ENCODE peak calls at places on chromosomes 4 and X, in seven cellular contexts. O is OCI-LY7, X is cardiac muscle cell, W is fibroblast of lung, E is tibial nerve, Z is AG04449, H is epithelial cell of esophagus. R is an unnamed sample.

GRCh38 chr4:23484689-23485088 is 405.2 kb downstream of the PPARGC1A start:
- DNase-seq in E (no peak), O (no peak), W (peak), Z (no peak), X (peak), H (peak), R (no peak)

GRCh38 chr4:153294631-153295030 is 49.9 kb upstream of the MND1 start:
- DNase-seq in Z (no peak), H (peak), W (peak), E (no peak), X (no peak), O (no peak), R (no peak)

GRCh38 chr4:16897351-16897750 is 1.1 kb downstream of the LDB2 start:
- DNase-seq in E (no peak), O (no peak), Z (no peak), W (peak), H (no peak), X (peak), R (peak)

GRCh38 chr4:149896428-149896827 is 80.8 kb upstream of the IQCM start:
- DNase-seq in E (no peak), W (peak), X (peak), O (no peak), Z (no peak), H (peak), R (peak)

GRCh38 chrX:140933874-140934655 is 68.3 kb upstream of the SPANXB1 start:
- DNase-seq in W (no peak), O (no peak), Z (no peak), H (no peak), E (no peak), X (no peak), R (no peak)

GRCh38 chrX:37942170-37942569 is 64.2 kb upstream of the SYTL5 start:
- DNase-seq in Z (no peak), X (no peak), W (no peak), H (peak), E (no peak), O (no peak), R (no peak)

GRCh38 chr4:141652161-141652778 is 15.9 kb downstream of the IL15 start:
- DNase-seq in H (no peak), Z (peak), E (no peak), W (peak), X (peak), O (no peak), R (peak)

GRCh38 chr4:94548571-94548970 is 96.8 kb downstream of the PDLIM5 start:
- DNase-seq in H (peak), X (peak), E (no peak), O (no peak), Z (no peak), W (peak), R (peak)

GRCh38 chr4:67558493-67558892 is at the start of gene STAP1:
- DNase-seq in O (peak), X (no peak), W (no peak), H (no peak), Z (no peak), E (no peak), R (no peak)

GRCh38 chr4:124105212-124105611 is 607.3 kb downstream of the ANKRD50 start:
- DNase-seq in Z (no peak), E (no peak), X (peak), W (peak), O (no peak), H (peak), R (no peak)

GRCh38 chr4:38100474-38101255 is 140.5 kb downstream of the PTTG2 start:
- DNase-seq in Z (no peak), X (no peak), O (no peak), E (no peak), H (no peak), W (no peak), R (no peak)

GRCh38 chrX:72016881-72017783 is 106.5 kb downstream of the NHSL2 start:
- DNase-seq in W (no peak), Z (no peak), H (no peak), X (no peak), O (no peak), E (no peak), R (no peak)

GRCh38 chr4:74056114-74056857 is 17.8 kb upstream of the CXCL3 start:
- DNase-seq in O (no peak), X (peak), H (peak), Z (no peak), W (peak), E (no peak), R (peak)

GRCh38 chr4:164765096-164765495 is 11.2 kb downstream of the SMIM31 start:
- DNase-seq in H (no peak), X (no peak), E (no peak), Z (no peak), O (no peak), W (no peak), R (no peak)

GRCh38 chrX:72652132-72652531 is 62.0 kb downstream of the PHKA1 start:
- DNase-seq in W (no peak), H (no peak), E (no peak), O (no peak), X (no peak), Z (no peak), R (no peak)

GRCh38 chrX:22742174-22742573 is 257.6 kb upstream of the DDX53 start:
- DNase-seq in Z (peak), W (peak), X (peak), H (peak), O (no peak), E (no peak), R (peak)

GRCh38 chr4:103634236-103634635 is 85.5 kb downstream of the TACR3 start:
- DNase-seq in W (no peak), Z (no peak), X (no peak), E (no peak), O (no peak), H (peak), R (no peak)

GRCh38 chr4:88101165-88101564 is 57.3 kb downstream of the ABCG2 start:
- DNase-seq in O (no peak), H (no peak), W (no peak), Z (no peak), X (no peak), E (no peak), R (no peak)

GRCh38 chrX:47321386-47321785 is 49.0 kb upstream of the ZNF157 start:
- DNase-seq in X (peak), Z (no peak), E (peak), W (peak), O (no peak), H (peak), R (no peak)

GRCh38 chr4:25580633-25581467 is 74.8 kb upstream of the SLC34A2 start:
- DNase-seq in H (no peak), Z (no peak), E (no peak), X (no peak), O (no peak), W (no peak), R (no peak)

GRCh38 chrX:32448320-32448719 is 763.0 kb downstream of the DMD start:
- DNase-seq in E (no peak), H (no peak), O (peak), X (peak), W (no peak), Z (no peak), R (no peak)

GRCh38 chr4:1400861-1401408 is 5.3 kb downstream of the NKX1-1 start:
- DNase-seq in H (no peak), X (no peak), O (no peak), E (no peak), W (no peak), Z (no peak), R (no peak)

GRCh38 chr4:171016145-171016544 is 797.1 kb upstream of the GALNTL6 start:
- DNase-seq in E (no peak), O (no peak), H (no peak), W (no peak), Z (no peak), X (no peak), R (no peak)

GRCh38 chr4:69881173-69881773 is 21.3 kb upstream of the SULT1E1 start:
- DNase-seq in H (peak), E (no peak), O (peak), Z (no peak), W (peak), X (peak), R (no peak)

GRCh38 chrX:154369453-154370299 is 4.8 kb downstream of the FLNA start:
- DNase-seq in E (peak), X (peak), Z (peak), O (peak), W (peak), H (peak), R (peak)

GRCh38 chrX:50920132-50920531 is 9.6 kb downstream of the BMP15 start:
- DNase-seq in E (no peak), H (peak), Z (no peak), X (peak), O (no peak), W (peak), R (no peak)

GRCh38 chr4:97530676-97531075 is 612.6 kb downstream of the STPG2 start:
- DNase-seq in W (peak), O (no peak), X (no peak), E (no peak), H (no peak), Z (no peak), R (no peak)

GRCh38 chr4:156898373-156899117 is 73.1 kb downstream of the PDGFC start:
- DNase-seq in O (no peak), H (peak), X (peak), E (no peak), Z (no peak), W (no peak), R (no peak)

GRCh38 chr4:19689511-19689910 is 562.2 kb upstream of the SLIT2 start:
- DNase-seq in H (peak), W (peak), X (peak), O (no peak), E (no peak), Z (peak), R (peak)

GRCh38 chr4:89249716-89250361 is 57.8 kb downstream of the GPRIN3 start:
- DNase-seq in X (no peak), Z (no peak), H (no peak), O (no peak), E (no peak), W (no peak), R (no peak)

GRCh38 chr4:74217365-74217764 is 59.4 kb downstream of the MTHFD2L start:
- DNase-seq in Z (no peak), O (no peak), H (peak), X (peak), W (peak), E (no peak), R (peak)

GRCh38 chr4:185559913-185560281 is 24.6 kb upstream of the PDLIM3 start:
- DNase-seq in H (peak), E (no peak), Z (no peak), O (no peak), X (peak), W (peak), R (peak)

GRCh38 chr4:53313510-53313909 is 52.4 kb downstream of the SCFD2 start:
- DNase-seq in E (no peak), W (no peak), H (peak), O (peak), Z (no peak), X (peak), R (no peak)

GRCh38 chr4:168604496-168605373 is 107.9 kb downstream of the PALLD start:
- DNase-seq in H (peak), E (no peak), O (no peak), X (peak), Z (no peak), W (peak), R (peak)

GRCh38 chrX:41655101-41655500 is 33.7 kb upstream of the GPR34 start:
- DNase-seq in Z (no peak), E (no peak), O (no peak), H (no peak), X (no peak), W (no peak), R (no peak)

GRCh38 chrX:105610401-105610800 is 211.9 kb upstream of the NRK start:
- DNase-seq in X (no peak), O (no peak), W (no peak), Z (no peak), E (no peak), H (peak), R (peak)

GRCh38 chr4:117064297-117064696 is 21.1 kb downstream of the TRAM1L1 start:
- DNase-seq in O (no peak), Z (no peak), W (peak), E (no peak), H (no peak), X (no peak), R (no peak)

GRCh38 chrX:129769467-129770154 is 10.1 kb upstream of the SASH3 start:
- DNase-seq in O (peak), W (peak), E (no peak), H (no peak), Z (no peak), X (no peak), R (no peak)

DNA sequence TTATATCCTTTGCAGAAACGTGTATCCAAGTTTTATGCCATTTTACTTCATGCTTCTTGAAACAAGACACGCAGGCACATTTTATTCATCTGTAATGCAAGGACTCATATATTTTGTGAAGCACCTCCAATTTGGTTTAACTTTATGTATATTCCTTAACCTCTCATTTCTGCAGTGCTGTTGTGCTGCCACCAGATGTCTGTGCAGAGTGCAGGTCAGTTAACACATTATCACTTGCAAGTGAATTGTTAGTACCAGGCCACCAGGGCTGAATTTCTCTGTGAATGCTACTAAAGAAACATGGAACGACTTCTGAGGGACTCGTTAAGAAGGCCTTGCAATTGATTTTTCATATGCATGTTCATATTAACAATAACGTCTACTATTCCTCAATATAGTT is 770.4 kb downstream of the NLGN4X start:
- DNase-seq in E (no peak), O (peak), W (no peak), H (no peak), Z (no peak), X (no peak), R (no peak)
- TF ChIP-seq CTCF in E (no peak), O (peak), W (no peak), H (no peak), Z (no peak), X (no peak), R (no peak)

GRCh38 chrX:29787666-29788065 is 427.7 kb upstream of the MAGEB2 start:
- DNase-seq in E (no peak), X (no peak), O (no peak), H (no peak), W (no peak), Z (no peak), R (no peak)
- TF ChIP-seq CTCF in E (no peak), X (no peak), O (no peak), H (no peak), W (no peak), Z (no peak), R (no peak)

GRCh38 chr4:66032571-66032970 is 362.3 kb upstream of the EPHA5 start:
- DNase-seq in W (peak), O (no peak), E (no peak), Z (no peak), H (no peak), X (no peak), R (no peak)

GRCh38 chr4:66034671-66035070 is 364.4 kb upstream of the EPHA5 start:
- DNase-seq in E (no peak), O (no peak), H (no peak), X (no peak), Z (no peak), W (no peak), R (no peak)

DNA sequence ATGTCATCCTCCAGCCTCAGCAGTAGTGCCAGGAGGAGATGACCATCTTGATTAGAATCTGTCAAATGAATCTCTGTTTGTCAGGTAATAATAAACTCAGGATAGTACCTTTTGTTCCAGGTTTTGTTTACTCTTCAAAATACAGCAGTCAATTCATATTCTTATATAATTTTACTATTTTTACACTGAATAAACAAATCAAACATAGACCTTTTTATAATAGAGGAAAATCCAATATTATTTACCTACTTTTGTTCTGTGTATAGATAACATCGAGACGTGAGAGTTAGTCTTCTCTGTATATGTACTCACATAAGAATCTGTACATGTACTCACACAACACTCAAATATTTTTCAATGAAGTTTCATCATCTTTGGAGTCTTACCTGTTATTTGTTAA is 365.4 kb upstream of the EPHA5 start:
- DNase-seq in E (no peak), W (no peak), O (no peak), Z (no peak), H (no peak), X (no peak), R (no peak)
- TF ChIP-seq CTCF in E (no peak), W (no peak), O (no peak), Z (no peak), H (no peak), X (no peak), R (no peak)

DNA sequence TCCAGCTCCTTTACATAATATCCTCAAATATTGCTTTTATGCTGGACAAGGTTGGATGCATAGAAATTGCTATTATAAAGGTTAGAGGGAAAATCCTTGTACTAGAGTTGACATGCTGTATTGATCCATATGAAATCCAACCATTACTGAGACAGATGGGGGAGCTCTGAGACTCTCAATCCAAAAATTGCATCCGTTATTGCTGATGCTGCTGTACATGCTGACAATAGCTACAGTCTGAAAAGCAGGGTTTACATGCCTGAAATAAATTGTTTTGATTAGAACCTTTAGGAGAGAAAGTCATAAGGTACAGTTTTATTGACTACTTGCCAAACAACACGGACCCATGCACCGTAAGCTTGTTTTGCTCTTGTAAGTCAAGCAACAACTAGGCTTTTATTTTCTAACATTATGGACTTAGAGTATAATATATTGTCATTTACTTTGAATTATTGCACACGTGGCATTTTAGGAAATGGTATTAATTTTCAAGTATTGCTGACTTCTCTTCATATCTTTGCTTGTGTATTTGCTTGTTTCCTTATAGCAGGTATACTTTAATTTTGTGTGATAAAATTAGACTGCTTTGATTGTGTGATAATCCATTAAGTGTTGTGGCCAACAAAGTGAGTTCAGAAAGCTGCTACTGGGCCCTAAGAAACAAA is 1365.2 kb downstream of the STIM2 start:
- DNase-seq in W (no peak), E (no peak), X (peak), H (peak), Z (no peak), O (no peak), R (no peak)
- TF ChIP-seq CTCF in W (no peak), E (no peak), X (no peak), H (no peak), Z (no peak), O (no peak), R (no peak)

DNA sequence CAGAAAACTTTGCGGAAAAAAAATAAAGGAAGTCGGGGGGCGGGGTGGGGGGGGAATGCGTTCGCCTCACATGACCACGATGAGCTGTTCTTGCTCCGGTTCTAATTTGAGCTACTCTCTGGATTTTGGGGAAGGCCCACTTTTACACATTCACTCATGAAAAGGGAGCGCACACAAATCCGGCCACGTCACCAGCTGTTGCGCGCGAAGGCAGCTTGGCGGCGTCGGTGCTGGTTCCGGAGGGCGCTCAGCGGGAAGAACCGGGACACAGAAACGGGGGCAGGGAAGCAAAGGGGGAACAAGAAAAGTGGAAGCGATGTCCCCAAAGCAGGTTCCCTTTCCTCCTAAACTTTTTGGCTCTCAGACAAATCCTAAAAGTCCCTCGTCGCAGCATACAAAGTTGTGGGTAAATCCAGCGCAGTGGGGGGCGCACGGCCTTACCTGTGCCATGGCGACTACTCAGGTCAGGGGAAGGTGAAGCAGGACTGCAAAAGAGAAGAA is 590 bp downstream of the ANXA5 start:
- DNase-seq in Z (no peak), H (peak), O (peak), X (peak), E (peak), W (peak), R (peak)
- TF ChIP-seq CTCF in Z (peak), H (no peak), O (no peak), X (peak), E (no peak), W (no peak), R (no peak)

R was measured in HFFc6.